ENCODE peak calls at places on chromosomes 3 and 15, in six cellular contexts. P is lower lobe of right lung, A is HFF-Myc, U is IMR-90, L is breast epithelium, T is AG09309. O is an unnamed sample.

GRCh38 chr3:10320320-10320677 is 613 bp downstream of the SEC13 start:
- DNase-seq in P (no peak), A (no peak), U (no peak), L (no peak), T (no peak), O (no peak)

GRCh38 chr15:39213385-39213840 is 367.5 kb upstream of the THBS1 start:
- DNase-seq in P (peak), A (no peak), U (peak), L (peak), T (no peak), O (no peak)

GRCh38 chr3:182713743-182714517 is 79.4 kb upstream of the ATP11B start:
- DNase-seq in P (no peak), A (peak), U (peak), L (no peak), T (peak), O (peak)

GRCh38 chr3:60430208-60430607 is 821.0 kb downstream of the FHIT start:
- DNase-seq in P (no peak), A (no peak), U (no peak), L (no peak), T (no peak), O (no peak)

GRCh38 chr3:57164606-57165573 is at the start of gene IL17RD:
- DNase-seq in P (peak), A (no peak), U (peak), L (peak), T (no peak), O (peak)

GRCh38 chr15:63362196-63362595 is 19.4 kb downstream of the CA12 start:
- DNase-seq in P (no peak), A (no peak), U (no peak), L (no peak), T (no peak), O (no peak)

GRCh38 chr15:101105059-101105851 is 146.6 kb downstream of the CHSY1 start:
- DNase-seq in P (no peak), A (no peak), U (peak), L (no peak), T (no peak), O (no peak)

GRCh38 chr3:24562874-24563273 is 68.2 kb upstream of the THRB start:
- DNase-seq in P (no peak), A (no peak), U (no peak), L (no peak), T (no peak), O (no peak)

GRCh38 chr3:30586806-30587486 is 19.5 kb upstream of the TGFBR2 start:
- DNase-seq in P (no peak), A (no peak), U (no peak), L (no peak), T (no peak), O (no peak)

GRCh38 chr3:7309707-7310106 is 448.8 kb downstream of the GRM7 start:
- DNase-seq in P (no peak), A (no peak), U (no peak), L (peak), T (no peak), O (no peak)

GRCh38 chr3:170000051-170000450 is 33.4 kb downstream of the SEC62 start:
- DNase-seq in P (no peak), A (no peak), U (no peak), L (no peak), T (no peak), O (no peak)

GRCh38 chr3:159074756-159075155 is 272.9 kb downstream of the MFSD1 start:
- DNase-seq in P (no peak), A (no peak), U (no peak), L (no peak), T (no peak), O (no peak)

GRCh38 chr3:136703429-136703828 is 48.7 kb downstream of the STAG1 start:
- DNase-seq in P (no peak), A (no peak), U (no peak), L (no peak), T (no peak), O (no peak)

GRCh38 chr15:42394131-42394530 is 34.8 kb downstream of the CAPN3 start:
- DNase-seq in P (no peak), A (no peak), U (no peak), L (no peak), T (no peak), O (no peak)

GRCh38 chr15:98580577-98580976 is 67.8 kb upstream of the IGF1R start:
- DNase-seq in P (no peak), A (no peak), U (no peak), L (no peak), T (no peak), O (no peak)

GRCh38 chr3:52442409-52443267 is 2.3 kb downstream of the SEMA3G start:
- DNase-seq in P (no peak), A (no peak), U (no peak), L (no peak), T (no peak), O (no peak)

GRCh38 chr3:141255864-141256263 is 24.2 kb downstream of the PXYLP1 start:
- DNase-seq in P (no peak), A (no peak), U (no peak), L (no peak), T (no peak), O (no peak)

GRCh38 chr3:11459147-11459837 is 184.4 kb downstream of the VGLL4 start:
- DNase-seq in P (no peak), A (no peak), U (peak), L (no peak), T (no peak), O (no peak)

GRCh38 chr15:74955796-74956647 is 550 bp downstream of the RPP25 start:
- DNase-seq in P (peak), A (no peak), U (peak), L (peak), T (no peak), O (no peak)

GRCh38 chr3:130626021-130626420 is 109.0 kb downstream of the COL6A6 start:
- DNase-seq in P (no peak), A (no peak), U (peak), L (no peak), T (no peak), O (no peak)

GRCh38 chr3:66712210-66712609 is 211.4 kb upstream of the LRIG1 start:
- DNase-seq in P (no peak), A (no peak), U (no peak), L (no peak), T (no peak), O (no peak)

GRCh38 chr3:30510596-30510995 is 95.8 kb upstream of the TGFBR2 start:
- DNase-seq in P (no peak), A (no peak), U (peak), L (no peak), T (no peak), O (no peak)

GRCh38 chr3:16546186-16547004 is 32.9 kb upstream of the RFTN1 start:
- DNase-seq in P (no peak), A (no peak), U (no peak), L (no peak), T (no peak), O (no peak)

GRCh38 chr3:127911421-127911931 is 3.6 kb upstream of the KBTBD12 start:
- DNase-seq in P (no peak), A (no peak), U (no peak), L (peak), T (no peak), O (no peak)

GRCh38 chr3:184524981-184525336 is 36.6 kb upstream of the EPHB3 start:
- DNase-seq in P (no peak), A (no peak), U (no peak), L (no peak), T (no peak), O (no peak)

GRCh38 chr15:52295421-52295991 is at the start of gene MYO5C:
- DNase-seq in P (peak), A (no peak), U (no peak), L (peak), T (no peak), O (no peak)

GRCh38 chr3:67017211-67017610 is 19.1 kb downstream of the KBTBD8 start:
- DNase-seq in P (no peak), A (no peak), U (peak), L (no peak), T (no peak), O (no peak)

GRCh38 chr3:74402821-74403220 is 211.6 kb downstream of the CNTN3 start:
- DNase-seq in P (no peak), A (no peak), U (no peak), L (no peak), T (no peak), O (no peak)

GRCh38 chr3:194489736-194490612 is 3.2 kb upstream of the ATP13A3 start:
- DNase-seq in P (no peak), A (peak), U (peak), L (no peak), T (no peak), O (no peak)

GRCh38 chr3:53218136-53218535 is 37.7 kb downstream of the TKT start:
- DNase-seq in P (peak), A (no peak), U (no peak), L (no peak), T (no peak), O (no peak)

GRCh38 chr3:5017953-5018531 is 38.8 kb downstream of the BHLHE40 start:
- DNase-seq in P (peak), A (no peak), U (no peak), L (no peak), T (no peak), O (peak)

GRCh38 chr3:147381610-147382009 is 24.7 kb downstream of the ZIC4 start:
- DNase-seq in P (no peak), A (no peak), U (no peak), L (no peak), T (no peak), O (no peak)
- TF ChIP-seq CTCF in P (no peak), A (no peak), U (no peak), L (no peak), T (no peak), O (no peak)

GRCh38 chr3:18648868-18649450 is 223.8 kb upstream of the SATB1 start:
- DNase-seq in P (no peak), A (no peak), U (no peak), L (no peak), T (no peak), O (no peak)
- TF ChIP-seq CTCF in P (no peak), A (no peak), U (no peak), L (no peak), T (no peak), O (no peak)

DNA sequence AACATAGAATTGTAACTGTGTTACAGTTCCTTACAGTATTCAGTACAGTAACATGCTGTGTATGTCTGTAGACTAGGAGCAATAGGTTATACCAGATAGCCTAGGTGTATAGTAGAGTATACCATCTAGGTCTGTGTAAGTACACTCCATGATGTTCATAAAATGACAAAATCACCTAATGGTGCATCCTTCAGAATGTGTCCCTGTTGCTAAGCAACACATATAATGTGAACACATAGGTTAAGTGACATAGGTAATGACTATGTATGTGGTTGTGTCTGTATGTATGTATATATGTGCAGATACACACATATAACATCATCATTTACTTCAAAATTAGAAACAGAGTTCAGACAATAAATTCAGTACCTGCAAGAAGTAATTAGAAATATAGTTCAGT is 146.8 kb upstream of the GAP43 start:
- DNase-seq in P (no peak), A (no peak), U (no peak), L (no peak), T (no peak), O (no peak)
- TF ChIP-seq CTCF in P (no peak), A (no peak), U (no peak), L (no peak), T (no peak), O (no peak)

DNA sequence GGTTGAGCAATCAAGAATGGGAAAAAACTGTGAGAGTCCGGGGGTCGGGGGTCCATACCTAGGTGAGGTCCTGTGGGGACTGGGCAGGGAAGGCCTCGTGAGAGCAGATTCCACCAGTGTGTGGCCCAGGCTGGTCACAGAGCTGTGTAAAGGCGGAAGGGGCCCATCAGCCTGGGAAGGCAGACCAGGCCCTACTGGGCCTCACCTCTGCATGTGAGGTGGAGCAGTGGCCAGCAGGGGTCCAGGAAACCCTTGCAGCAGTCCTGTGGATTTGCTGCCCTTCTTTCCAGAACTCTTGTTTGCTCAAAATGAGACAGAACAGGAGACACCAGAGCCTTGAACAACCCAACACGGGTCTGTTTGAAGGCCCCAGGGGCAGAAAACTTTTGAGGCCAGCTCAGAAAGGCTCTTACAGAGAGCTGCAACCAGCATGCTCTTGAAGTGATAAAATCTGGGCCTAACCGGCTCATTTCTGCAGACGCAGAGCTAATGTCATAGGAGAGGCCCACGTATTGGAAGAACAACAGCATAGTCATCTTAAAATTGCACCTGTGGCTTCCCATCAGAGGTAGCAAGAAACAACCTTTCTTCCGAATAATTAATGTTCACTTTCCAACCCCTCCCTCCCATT is 30.3 kb upstream of the HHATL start:
- DNase-seq in P (no peak), A (no peak), U (no peak), L (peak), T (no peak), O (no peak)
- TF ChIP-seq CTCF in P (no peak), A (peak), U (peak), L (no peak), T (no peak), O (peak)

GRCh38 chr3:152550284-152550683 is 281.6 kb downstream of the MBNL1 start:
- DNase-seq in P (no peak), A (no peak), U (no peak), L (no peak), T (no peak), O (no peak)

GRCh38 chr3:152547153-152547552 is 278.4 kb downstream of the MBNL1 start:
- DNase-seq in P (no peak), A (no peak), U (no peak), L (no peak), T (no peak), O (no peak)
- TF ChIP-seq CTCF in P (no peak), A (no peak), U (no peak), L (no peak), T (no peak), O (no peak)

GRCh38 chr3:85481411-85482192 is 522.8 kb downstream of the CADM2 start:
- DNase-seq in P (no peak), A (no peak), U (no peak), L (no peak), T (no peak), O (no peak)

GRCh38 chr3:85482193-85482450 is 523.3 kb downstream of the CADM2 start:
- DNase-seq in P (no peak), A (no peak), U (no peak), L (no peak), T (no peak), O (no peak)

GRCh38 chr3:85483986-85484385 is 525.2 kb downstream of the CADM2 start:
- DNase-seq in P (no peak), A (no peak), U (no peak), L (no peak), T (no peak), O (no peak)

DNA sequence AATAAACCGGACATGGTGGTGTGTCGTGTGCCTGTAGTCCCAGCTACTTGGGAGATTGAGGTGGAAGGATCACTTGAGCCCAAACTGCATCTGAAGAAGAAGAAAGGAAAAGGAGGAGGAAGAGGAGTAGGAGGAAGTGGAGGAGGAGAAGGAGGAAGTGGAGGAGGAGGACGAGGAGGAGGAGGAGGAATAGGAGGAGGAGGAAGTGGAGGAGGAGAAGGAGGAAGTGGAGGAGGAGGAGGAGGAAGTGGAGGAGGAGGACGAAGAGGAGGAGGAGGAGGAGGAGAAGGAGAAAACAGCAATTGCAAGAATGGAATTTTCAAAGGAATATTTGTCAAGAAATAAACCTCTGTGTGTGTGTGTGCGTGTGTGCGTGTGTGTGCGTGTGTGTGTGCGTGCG is 528.6 kb downstream of the CADM2 start:
- DNase-seq in P (no peak), A (no peak), U (no peak), L (no peak), T (no peak), O (no peak)
- TF ChIP-seq CTCF in P (no peak), A (no peak), U (no peak), L (no peak), T (no peak), O (no peak)

DNA sequence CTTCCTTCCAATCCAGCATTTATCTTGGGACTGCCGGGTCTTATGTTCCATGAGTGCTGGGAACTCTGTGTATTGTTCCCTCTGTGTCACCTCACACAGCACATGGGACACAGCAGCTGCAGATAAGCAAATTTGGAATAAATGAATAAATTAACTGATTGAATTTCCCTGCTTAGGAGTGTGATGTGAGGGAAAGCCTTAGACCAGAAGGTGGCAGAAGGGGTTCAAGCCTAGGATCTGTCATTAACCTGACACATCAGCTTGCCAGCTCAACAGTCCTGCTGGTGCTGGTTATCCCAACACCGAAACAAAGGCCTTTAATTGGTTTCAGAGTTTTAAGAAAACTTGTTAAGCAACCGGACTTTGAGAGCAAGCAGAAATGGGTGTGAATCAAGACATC is 114.4 kb downstream of the OXSM start:
- DNase-seq in P (no peak), A (no peak), U (no peak), L (no peak), T (no peak), O (no peak)
- TF ChIP-seq CTCF in P (peak), A (no peak), U (no peak), L (no peak), T (no peak), O (no peak)

DNA sequence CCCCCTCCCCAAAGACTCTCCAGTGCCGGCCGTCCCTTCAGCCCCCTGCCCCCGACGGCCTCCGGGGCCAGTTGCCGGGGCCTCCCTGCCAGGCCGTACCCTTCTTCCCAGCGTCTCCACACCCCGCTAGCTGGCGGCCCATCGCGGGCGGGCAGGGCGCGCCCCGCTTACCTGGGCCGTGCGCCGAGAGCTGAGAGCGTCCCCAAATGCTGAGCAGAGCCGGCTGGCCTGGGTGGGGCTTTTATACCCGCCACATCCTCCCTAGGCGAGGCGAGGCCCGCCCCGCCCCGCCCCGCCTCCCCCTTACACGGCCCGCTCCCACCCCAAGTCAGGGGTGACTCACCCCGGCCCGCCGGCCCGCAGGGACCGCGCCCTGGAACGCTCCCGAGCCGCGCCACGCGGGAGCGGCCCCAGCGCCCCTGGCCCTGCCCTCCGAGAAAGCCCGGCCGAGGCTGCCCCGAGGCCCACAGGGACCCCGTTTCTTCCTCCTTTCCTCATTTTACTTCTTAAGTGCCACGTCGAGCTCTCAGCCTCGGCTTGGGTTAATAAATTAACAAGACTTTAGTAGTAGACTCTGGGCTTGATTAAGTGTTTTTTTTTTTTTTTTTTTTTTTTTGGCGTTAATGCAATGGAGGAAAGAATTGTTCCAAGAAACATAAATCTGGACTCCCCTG is at the start of gene ANXA2:
- DNase-seq in P (peak), A (no peak), U (peak), L (peak), T (no peak), O (peak)
- TF ChIP-seq CTCF in P (no peak), A (no peak), U (no peak), L (no peak), T (no peak), O (no peak)

DNA sequence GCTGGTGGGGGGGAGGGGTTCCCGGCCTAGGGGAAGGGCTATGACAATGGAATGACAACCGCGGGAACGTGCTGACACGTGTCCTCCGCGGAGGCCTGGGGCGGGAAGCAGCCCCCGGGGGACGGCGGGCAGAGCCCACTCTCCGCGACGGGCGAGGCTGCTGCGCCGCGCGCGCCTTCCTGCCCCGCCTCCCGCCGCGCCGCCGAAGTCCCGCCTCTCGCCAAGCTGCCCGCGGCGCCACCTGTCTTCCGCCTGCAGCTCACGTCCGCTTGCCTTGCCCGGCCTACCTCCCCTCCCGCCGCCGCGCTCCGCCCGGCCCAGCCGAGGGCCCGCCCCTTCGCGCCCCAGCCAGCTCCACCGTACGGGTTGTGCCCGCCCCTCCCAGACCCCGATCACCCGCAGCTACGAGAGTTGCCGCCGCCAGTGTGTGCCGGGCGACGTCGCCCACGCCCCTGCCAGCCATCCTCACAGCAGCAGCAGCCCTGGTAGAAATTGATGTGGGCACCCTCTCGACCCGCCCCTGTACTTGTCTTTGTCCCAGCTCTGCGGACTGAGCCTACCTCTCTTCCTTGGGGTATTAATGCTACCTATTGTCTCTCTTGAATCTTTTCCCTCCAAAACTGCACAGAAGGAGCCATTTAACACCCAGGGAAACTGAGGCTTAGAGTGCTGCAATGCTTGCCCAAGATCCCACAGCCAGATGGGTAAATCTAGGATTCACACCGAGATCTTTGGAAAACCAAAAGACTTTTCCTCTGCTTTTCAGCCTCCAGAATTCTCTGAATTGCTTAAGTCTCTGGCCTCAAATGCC is at the start of gene PARP16:
- DNase-seq in P (peak), A (no peak), U (peak), L (peak), T (no peak), O (no peak)
- TF ChIP-seq CTCF in P (peak), A (peak), U (peak), L (no peak), T (peak), O (peak)

O was measured in AG09319.